ENCODE peak calls at places on chromosome 7, in eight cellular contexts. V is esophagus squamous epithelium, A is right atrium auricular region, E is breast epithelium, P is cardiac muscle cell, W is kidney, K is A549, Q is H1. T is an unnamed sample.
A peak's percentile ranks its signal among the peaks of the same experiment; 100 is the strongest.

GRCh38 chr7:71165708-71166107 is 33.8 kb downstream of the GALNT17 start:
- DNase-seq in V (no peak), A (no peak), E (no peak), P (no peak), W (no peak), K (no peak), Q (no peak), T (no peak)

GRCh38 chr7:105782391-105783063 is 93.9 kb downstream of the ATXN7L1 start:
- DNase-seq in V (no peak), A (no peak), E (no peak), P (no peak), W (no peak), K (no peak), Q (no peak), T (no peak)

GRCh38 chr7:26675143-26675887 is 189.1 kb downstream of the SKAP2 start:
- DNase-seq in V (no peak), A (no peak), E (no peak), P (no peak), W (no peak), K (no peak), Q (no peak), T (no peak)

GRCh38 chr7:36278069-36278766 is 111.4 kb upstream of the ANLN start:
- DNase-seq in V (no peak), A (no peak), E (no peak), P (no peak), W (no peak), K (no peak), Q (no peak), T (no peak)

GRCh38 chr7:25173184-25173583 is 48.1 kb upstream of the CYCS start:
- DNase-seq in V (no peak), A (no peak), E (no peak), P (no peak), W (no peak), K (no peak), Q (no peak), T (no peak)

GRCh38 chr7:5479133-5479745 is 55.6 kb upstream of the TNRC18 start:
- DNase-seq in V (no peak), A (no peak), E (no peak), P (no peak), W (no peak), K (no peak), Q (no peak), T (no peak)

GRCh38 chr7:70419816-70420215 is 712.1 kb upstream of the GALNT17 start:
- DNase-seq in V (no peak), A (no peak), E (no peak), P (no peak), W (no peak), K (no peak), Q (no peak), T (no peak)

GRCh38 chr7:47474211-47474936 is 107.5 kb downstream of the TNS3 start:
- DNase-seq in V (no peak), A (no peak), E (no peak), P (no peak), W (no peak), K (no peak), Q (no peak), T (no peak)

GRCh38 chr7:47931788-47932425 is 16.4 kb downstream of the PKD1L1 start:
- DNase-seq in V (no peak), A (no peak), E (no peak), P (no peak), W (no peak), K (no peak), Q (no peak), T (no peak)

GRCh38 chr7:76065016-76065612 is 17.2 kb downstream of the MDH2 start:
- DNase-seq in V (no peak), A (no peak), E (no peak), P (no peak), W (no peak), K (no peak), Q (no peak), T (no peak)
- H3K4me3 ChIP-seq in V (no peak overlapping the region), A (no peak overlapping the region), E (no peak overlapping the region), P (no peak overlapping the region), W (no peak overlapping the region), K (no peak overlapping the region), Q (no peak overlapping the region), T (no peak overlapping the region)

GRCh38 chr7:150972094-150972493 is 6.0 kb downstream of the KCNH2 start:
- DNase-seq in V (no peak), A (no peak), E (no peak), P (no peak), W (no peak), K (no peak), Q (no peak), T (no peak)
- H3K4me1 ChIP-seq in V (peaks cover 9% of the 10 kb centered on the region), A (peaks cover 84% of the 10 kb centered on the region), E (peaks cover 2% of the 10 kb centered on the region), P (peaks cover 73% of the 10 kb centered on the region), W (no peaks in the 10 kb centered on the region), K (peaks cover 13% of the 10 kb centered on the region), Q (peaks cover 41% of the 10 kb centered on the region), T (peaks cover 34% of the 10 kb centered on the region)

GRCh38 chr7:43656997-43657396 is 72.3 kb downstream of the COA1 start:
- DNase-seq in V (no peak), A (no peak), E (no peak), P (no peak), W (no peak), K (no peak), Q (no peak), T (no peak)

GRCh38 chr7:43655584-43655983 is 72.7 kb downstream of the STK17A start:
- DNase-seq in V (no peak), A (no peak), E (no peak), P (no peak), W (no peak), K (no peak), Q (no peak), T (no peak)

GRCh38 chr7:43660141-43660540 is 69.2 kb downstream of the COA1 start:
- DNase-seq in V (no peak), A (no peak), E (no peak), P (no peak), W (no peak), K (no peak), Q (no peak), T (no peak)

GRCh38 chr7:43659549-43659896 is 69.8 kb downstream of the COA1 start:
- DNase-seq in V (no peak), A (no peak), E (no peak), P (no peak), W (no peak), K (no peak), Q (no peak), T (no peak)

GRCh38 chr7:43658718-43659548 is 70.4 kb downstream of the COA1 start:
- DNase-seq in V (no peak), A (no peak), E (no peak), P (no peak), W (no peak), K (no peak), Q (no peak), T (no peak)
- H3K27ac ChIP-seq in V (no peak overlapping the region), A (peak overlapping the region; percentile 19), E (no peak overlapping the region), P (peak overlapping the region; percentile 20), W (peak overlapping the region; percentile 66), K (peak overlapping the region; percentile 87), Q (peak overlapping the region; percentile 30), T (peak overlapping the region; percentile 21)

GRCh38 chr7:102445674-102446071 is 12.3 kb downstream of the ORAI2 start:
- DNase-seq in V (no peak), A (no peak), E (no peak), P (no peak), W (no peak), K (no peak), Q (no peak), T (no peak)
- H3K4me3 ChIP-seq in V (no peak overlapping the region), A (no peak overlapping the region), E (no peak overlapping the region), P (no peak overlapping the region), W (no peak overlapping the region), K (no peak overlapping the region), Q (no peak overlapping the region), T (no peak overlapping the region)